ENCODE peak calls at places on chromosomes 3 and 15, in eight cellular contexts. B is mesothelial cell of epicardium; L is RWPE1; T is hepatocyte; N is neuronal stem cell; A is activated CD4-positive, alpha-beta T cell treated with anti-CD3 and anti-CD28 coated beads for 24 hours; J is heart left ventricle; G is SHP77. D is an unnamed sample.

GRCh38 chr3:80086426-80086825 is 318.6 kb upstream of the ROBO1 start:
- DNase-seq in A (no peak), G (no peak), J (no peak), B (no peak), N (no peak), T (no peak), L (no peak), D (no peak)

GRCh38 chr3:47370887-47371697 is 9.7 kb upstream of the PTPN23 start:
- DNase-seq in N (no peak), T (peak; percentile 42), B (no peak), G (no peak), L (peak; percentile 34), A (peak; percentile 14), J (no peak), D (peak; percentile 81)

GRCh38 chr3:112133606-112134334 is 722 bp upstream of the GCSAM start:
- DNase-seq in B (no peak), A (no peak), J (no peak), L (no peak), G (no peak), N (no peak), T (no peak), D (no peak)

GRCh38 chr3:169668081-169668956 is 4.8 kb upstream of the MECOM start:
- DNase-seq in A (no peak), L (peak; percentile 32), T (peak; percentile 62), G (no peak), B (peak; percentile 73), J (peak; percentile 23), N (peak; percentile 52), D (peak; percentile 75)

GRCh38 chr15:58486062-58486461 is 54.3 kb downstream of the LIPC start:
- DNase-seq in J (no peak), A (no peak), N (no peak), L (no peak), B (no peak), G (no peak), T (no peak), D (no peak)

GRCh38 chr3:20890124-20890523 is 704.1 kb upstream of the SGO1 start:
- DNase-seq in G (no peak), A (no peak), T (no peak), B (no peak), N (no peak), L (no peak), J (no peak), D (no peak)

GRCh38 chr3:141421186-141421585 is 52.9 kb downstream of the ZBTB38 start:
- DNase-seq in N (no peak), T (no peak), J (no peak), G (no peak), L (no peak), B (no peak), A (no peak), D (no peak)

GRCh38 chr3:181948286-181948685 is 236.6 kb downstream of the SOX2 start:
- DNase-seq in G (no peak), J (no peak), T (peak; percentile 28), A (no peak), B (no peak), N (no peak), L (peak; percentile 23), D (no peak)

GRCh38 chr15:79172032-79172481 is 81.5 kb upstream of the RASGRF1 start:
- DNase-seq in T (no peak), G (peak; percentile 36), J (no peak), B (no peak), L (no peak), A (no peak), N (no peak), D (no peak)

GRCh38 chr3:127420355-127420655 is 132.5 kb upstream of the PRR20G start:
- DNase-seq in L (no peak), N (no peak), B (no peak), G (no peak), T (no peak), A (no peak), J (no peak), D (no peak)

GRCh38 chr3:54433846-54434245 is 311.5 kb downstream of the CACNA2D3 start:
- DNase-seq in N (peak; percentile 27), B (no peak), G (peak; percentile 30), J (no peak), T (peak; percentile 57), A (no peak), L (no peak), D (no peak)

GRCh38 chr15:67319968-67320367 is 65.4 kb downstream of the IQCH start:
- DNase-seq in G (no peak), J (no peak), T (no peak), N (no peak), B (no peak), A (no peak), L (no peak), D (no peak)

GRCh38 chr15:65323071-65323511 is 18.6 kb downstream of the RNU5B-1 start:
- DNase-seq in G (peak; percentile 91), T (peak; percentile 76), A (no peak), N (no peak), J (peak; percentile 76), L (no peak), B (peak; percentile 59), D (peak; percentile 85)

GRCh38 chr3:189726277-189726676 is 95.1 kb downstream of the TP63 start:
- DNase-seq in T (no peak), J (no peak), N (no peak), L (peak; percentile 72), G (no peak), B (no peak), A (no peak), D (no peak)

GRCh38 chr3:179174316-179174715 is 26.2 kb downstream of the PIK3CA start:
- DNase-seq in A (no peak), G (no peak), T (no peak), L (no peak), J (no peak), B (no peak), N (no peak), D (no peak)

GRCh38 chr3:106534206-106534605 is 665.4 kb upstream of the CBLB start:
- DNase-seq in N (no peak), J (no peak), A (peak; percentile 17), G (no peak), B (no peak), L (no peak), T (no peak), D (no peak)

GRCh38 chr3:100992086-100993033 is 861 bp downstream of the ABI3BP start:
- DNase-seq in B (no peak), J (no peak), A (no peak), T (peak; percentile 49), G (no peak), N (no peak), L (no peak), D (no peak)

GRCh38 chr15:39574416-39574815 is 6.5 kb upstream of the THBS1 start:
- DNase-seq in G (no peak), J (no peak), L (peak; percentile 43), N (no peak), A (no peak), B (no peak), T (no peak), D (no peak)

GRCh38 chr3:47162695-47163022 is 1.3 kb downstream of the SETD2 start:
- DNase-seq in B (no peak), N (no peak), L (no peak), T (peak; percentile 8), J (no peak), G (no peak), A (no peak), D (peak; percentile 81)

GRCh38 chr3:9105421-9105820 is 142.1 kb upstream of the RAD18 start:
- DNase-seq in L (no peak), B (no peak), N (no peak), G (no peak), A (no peak), T (no peak), J (no peak), D (no peak)

GRCh38 chr15:58506064-58506490 is 74.3 kb downstream of the LIPC start:
- DNase-seq in N (no peak), A (no peak), T (no peak), J (no peak), L (no peak), B (no peak), G (no peak), D (no peak)

GRCh38 chr15:49715701-49716100 is 94.9 kb downstream of the DTWD1 start:
- DNase-seq in T (no peak), L (no peak), G (no peak), A (no peak), B (no peak), J (no peak), N (no peak), D (no peak)

GRCh38 chr3:13769422-13769821 is 110.4 kb downstream of the WNT7A start:
- DNase-seq in G (no peak), N (no peak), J (no peak), T (no peak), L (no peak), A (no peak), B (peak; percentile 34), D (no peak)

GRCh38 chr3:140442621-140443020 is 235.2 kb upstream of the TRIM42 start:
- DNase-seq in B (no peak), G (no peak), J (no peak), N (no peak), L (no peak), A (no peak), T (no peak), D (no peak)

GRCh38 chr3:196287066-196287404 is 491 bp downstream of the PCYT1A start:
- DNase-seq in A (no peak), B (peak; percentile 38), N (no peak), T (peak; percentile 51), G (no peak), L (peak; percentile 30), J (no peak), D (no peak)